ENCODE peak calls at places on chromosomes 13 and 19, in eight cellular contexts. E is right atrium auricular region, T is psoas muscle, V is IMR-90, U is breast epithelium, G is prostate gland, O is Peyer's patch, P is colonic mucosa. B is an unnamed sample. For H3K4me1, the result is how much of the 10 kb centered on the place peaks cover.

GRCh38 chr13:29418026-29418425 is 177.5 kb downstream of the SLC7A1 start:
- DNase-seq in P (no peak), T (no peak), U (no peak), G (no peak), O (no peak), E (no peak), V (no peak), B (no peak)

GRCh38 chr19:2309734-2310362 is 1.9 kb upstream of the LINGO3 start:
- DNase-seq in U (no peak), P (no peak), O (no peak), T (no peak), G (no peak), V (peak), E (no peak), B (no peak)

GRCh38 chr13:41802684-41803554 is 158.0 kb downstream of the VWA8 start:
- DNase-seq in E (no peak), U (no peak), O (no peak), G (no peak), P (no peak), T (no peak), V (peak), B (no peak)

GRCh38 chr19:32196690-32197420 is 148.6 kb upstream of the ZNF507 start:
- DNase-seq in P (peak), G (no peak), O (no peak), T (no peak), E (no peak), U (no peak), V (no peak), B (no peak)

GRCh38 chr19:39408392-39409206 is 2.0 kb downstream of the ZFP36 start:
- DNase-seq in P (peak), T (peak), V (peak), O (no peak), G (peak), U (no peak), E (no peak), B (no peak)

GRCh38 chr13:109779074-109779473 is 7.3 kb downstream of the IRS2 start:
- DNase-seq in T (no peak), E (no peak), U (no peak), O (no peak), V (no peak), P (no peak), G (no peak), B (no peak)

GRCh38 chr19:14110650-14111049 is 6.9 kb downstream of the PRKACA start:
- DNase-seq in T (no peak), G (no peak), U (no peak), P (no peak), E (no peak), O (no peak), V (no peak), B (no peak)

GRCh38 chr13:91381371-91381770 is 17.1 kb upstream of the GPC5 start:
- DNase-seq in U (no peak), E (no peak), O (no peak), V (peak), T (no peak), G (no peak), P (no peak), B (no peak)

GRCh38 chr19:48955308-48955958 is 758 bp downstream of the BAX start:
- DNase-seq in U (no peak), T (no peak), V (no peak), G (no peak), E (no peak), P (peak), O (no peak), B (no peak)

GRCh38 chr13:19984430-19985218 is 26.1 kb downstream of the ZMYM2 start:
- DNase-seq in G (no peak), V (peak), P (no peak), E (no peak), U (no peak), T (no peak), O (no peak), B (no peak)

GRCh38 chr13:107211073-107211472 is 643.1 kb upstream of the ARGLU1 start:
- DNase-seq in O (peak), U (no peak), T (peak), G (peak), P (peak), E (peak), V (peak), B (peak)

GRCh38 chr13:72864142-72865035 is 82.5 kb downstream of the PIBF1 start:
- DNase-seq in P (no peak), U (no peak), O (no peak), G (no peak), T (no peak), V (peak), E (no peak), B (no peak)

GRCh38 chr19:43984687-43985000 is 656 bp downstream of the ZNF155 start:
- DNase-seq in O (no peak), P (peak), G (peak), V (no peak), T (no peak), U (no peak), E (no peak), B (no peak)

GRCh38 chr19:11092181-11092538 is 2.9 kb downstream of the LDLR start:
- DNase-seq in E (no peak), T (no peak), P (no peak), O (no peak), U (no peak), V (peak), G (no peak), B (no peak)

GRCh38 chr13:99200433-99201167 is at the start of gene UBAC2:
- DNase-seq in T (peak), O (peak), U (peak), P (peak), V (peak), E (peak), G (peak), B (peak)

GRCh38 chr13:27964741-27965323 is 4.3 kb downstream of the CDX2 start:
- DNase-seq in G (no peak), T (no peak), P (peak), U (no peak), O (peak), V (no peak), E (no peak), B (no peak)

GRCh38 chr19:16449330-16449961 is 22.3 kb downstream of the EPS15L1 start:
- DNase-seq in T (no peak), V (peak), G (no peak), P (no peak), U (no peak), O (no peak), E (no peak), B (no peak)

GRCh38 chr13:110869805-110870706 is 44.8 kb downstream of the ANKRD10 start:
- DNase-seq in E (peak), P (peak), O (peak), G (peak), V (peak), U (peak), T (peak), B (peak)

GRCh38 chr19:3809881-3810707 is 23.9 kb upstream of the MATK start:
- DNase-seq in P (no peak), U (no peak), G (no peak), E (no peak), V (no peak), O (no peak), T (no peak), B (no peak)

GRCh38 chr19:28495046-28495445 is 717.9 kb downstream of the UQCRFS1 start:
- DNase-seq in O (no peak), T (no peak), G (no peak), V (no peak), U (no peak), P (no peak), E (no peak), B (no peak)

GRCh38 chr19:35030257-35031071 is at the start of gene SCN1B:
- DNase-seq in O (peak), E (no peak), T (peak), V (peak), G (no peak), P (no peak), U (no peak), B (peak)

GRCh38 chr19:57648336-57649003 is 15.5 kb downstream of the ZNF211 start:
- DNase-seq in E (no peak), T (no peak), P (no peak), U (no peak), G (no peak), O (no peak), V (no peak), B (no peak)

GRCh38 chr19:35006342-35006998 is 6.3 kb downstream of the GRAMD1A start:
- DNase-seq in U (no peak), E (no peak), O (peak), P (peak), G (peak), T (no peak), V (peak), B (peak)

GRCh38 chr13:89214115-89214514 is 1542.9 kb downstream of the SLITRK5 start:
- DNase-seq in T (no peak), U (no peak), V (no peak), E (no peak), G (no peak), O (no peak), P (no peak), B (no peak)

GRCh38 chr13:27379126-27379525 is 45.3 kb upstream of the GTF3A start:
- DNase-seq in E (no peak), O (no peak), P (no peak), U (no peak), V (no peak), G (no peak), T (no peak), B (no peak)

GRCh38 chr19:40441719-40442253 is 2.3 kb downstream of the SERTAD3 start:
- DNase-seq in T (no peak), G (no peak), V (no peak), U (no peak), E (no peak), O (no peak), P (no peak), B (no peak)

GRCh38 chr19:51948979-51949378 is 21.7 kb downstream of the ZNF613 start:
- DNase-seq in U (no peak), V (peak), P (no peak), E (peak), T (no peak), G (no peak), O (no peak), B (no peak)

GRCh38 chr13:85597790-85598500 is 201.3 kb downstream of the SLITRK6 start:
- DNase-seq in T (no peak), O (no peak), E (no peak), P (no peak), V (peak), U (no peak), G (no peak), B (no peak)

GRCh38 chr13:80145291-80145690 is 195.6 kb downstream of the SPRY2 start:
- DNase-seq in G (no peak), P (no peak), E (no peak), O (no peak), T (no peak), V (no peak), U (no peak), B (no peak)

GRCh38 chr19:11578342-11579142 is 1.1 kb upstream of the ACP5 start:
- DNase-seq in O (no peak), G (peak), V (no peak), P (peak), U (no peak), E (no peak), T (no peak), B (peak)

GRCh38 chr13:50576156-50576555 is 267.3 kb downstream of the DLEU7 start:
- DNase-seq in T (peak), P (peak), E (no peak), O (no peak), V (no peak), G (peak), U (no peak), B (peak)

GRCh38 chr13:112764864-112765561 is 75.2 kb downstream of the ATP11A start:
- DNase-seq in P (no peak), V (no peak), T (no peak), E (no peak), O (peak), U (no peak), G (no peak), B (peak)

GRCh38 chr13:112767506-112768471 is 78.0 kb downstream of the ATP11A start:
- DNase-seq in T (no peak), E (no peak), P (no peak), U (no peak), O (no peak), V (no peak), G (no peak), B (peak)

GRCh38 chr13:112765734-112766133 is 75.9 kb downstream of the ATP11A start:
- DNase-seq in T (no peak), P (no peak), V (no peak), O (peak), G (no peak), U (no peak), E (no peak), B (no peak)

GRCh38 chr13:112764028-112764427 is 74.2 kb downstream of the ATP11A start:
- DNase-seq in T (no peak), U (no peak), O (peak), E (no peak), P (no peak), G (no peak), V (no peak), B (no peak)

DNA sequence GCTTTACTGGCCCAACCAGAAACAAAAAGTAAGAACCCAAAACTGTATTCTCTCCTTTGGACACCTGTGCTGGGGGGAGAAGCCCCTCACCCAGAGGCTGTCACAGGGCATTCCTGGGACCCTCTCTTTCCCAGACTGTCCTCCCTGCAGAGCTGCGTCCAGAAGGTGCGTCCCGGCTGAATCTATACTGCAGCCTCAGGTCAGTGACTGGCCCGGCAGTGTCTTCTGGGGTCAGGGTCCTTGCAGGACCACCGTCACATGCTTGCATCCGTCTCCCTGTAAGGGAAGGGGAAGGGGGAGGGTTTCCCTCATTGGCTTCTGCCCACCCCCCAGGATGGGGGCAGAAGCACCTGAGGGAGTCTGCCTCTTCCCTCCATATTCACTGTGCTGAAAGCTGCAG is 76.5 kb downstream of the ATP11A start:
- DNase-seq in T (no peak), O (peak), U (no peak), G (no peak), P (no peak), E (no peak), V (no peak), B (no peak)
- H3K4me1 ChIP-seq in T (under half), O (under half), U (under half), G (under half), P (under half), E (under half), V (under half), B (under half)

GRCh38 chr19:54312436-54313362 is at the start of gene LILRA5:
- DNase-seq in U (peak), P (no peak), E (no peak), G (no peak), V (no peak), O (no peak), T (peak), B (peak)
- H3K27ac ChIP-seq in U (no peak), P (no peak), E (no peak), G (no peak), V (no peak), O (no peak), T (no peak), B (peak)

GRCh38 chr19:38321646-38322323 is 2.1 kb downstream of the KCNK6 start:
- DNase-seq in U (no peak), E (peak), G (no peak), V (peak), O (no peak), P (no peak), T (no peak), B (no peak)
- TF ChIP-seq CTCF in U (no peak), E (no peak), G (no peak), V (no peak), O (no peak), P (no peak), T (no peak), B (no peak)

DNA sequence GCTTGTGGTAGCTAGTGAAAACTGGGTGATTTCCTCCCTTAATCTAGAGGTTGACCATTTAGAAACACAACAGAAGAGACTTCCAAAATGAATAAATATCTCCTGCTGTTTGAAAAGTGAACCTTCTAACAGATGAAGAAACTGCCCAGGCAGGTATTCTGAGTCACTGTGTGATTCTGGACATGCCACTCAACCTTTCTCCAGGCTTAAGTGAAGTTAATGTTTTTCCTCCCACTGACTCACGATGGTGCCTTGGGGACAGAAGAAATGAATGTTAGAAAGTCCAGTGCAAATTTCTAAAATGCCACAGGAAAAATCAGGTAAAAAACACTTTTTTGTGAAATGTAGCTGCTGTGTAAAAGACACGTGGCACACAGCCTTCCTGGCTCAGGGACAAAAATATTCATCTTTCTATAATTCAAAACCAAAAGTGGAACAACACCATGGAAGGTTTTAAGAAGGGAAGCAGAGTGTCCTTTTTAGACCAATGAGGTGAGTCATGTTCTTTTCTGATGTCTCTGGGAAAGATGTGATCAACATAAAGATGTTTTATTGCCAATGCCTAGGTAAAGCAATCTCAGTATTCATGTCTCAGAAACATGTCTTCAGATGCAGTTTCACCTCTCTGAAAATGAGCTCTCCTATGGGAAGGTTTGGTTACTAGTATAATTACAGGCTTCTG is 9.1 kb downstream of the UBE2L5 start:
- DNase-seq in T (no peak), E (no peak), P (no peak), U (no peak), O (no peak), V (peak), G (no peak), B (no peak)
- H3K4me1 ChIP-seq in T (under half), E (under half), P (under half), U (under half), O (under half), V (under half), G (under half), B (under half)